ENCODE peak calls at places on chromosomes 1 and 21, in five cellular contexts. Q is GM12878, O is H1, Y is K562, H is HepG2. M is an unnamed sample.
A peak's percentile ranks its signal among the peaks of the same experiment; 100 is the strongest.

GRCh38 chr1:237342730-237343129 is 300.7 kb downstream of the RYR2 start:
- DNase-seq in H (no peak), Q (no peak), O (no peak), Y (no peak), M (no peak)

GRCh38 chr1:204151562-204152309 is at the start of gene ETNK2:
- DNase-seq in H (no peak), O (no peak), Y (peak; percentile 99), Q (no peak), M (peak; percentile 66)

GRCh38 chr1:199243423-199244061 is 604.7 kb downstream of the PTPRC start:
- DNase-seq in Y (no peak), Q (peak; percentile 67), O (peak; percentile 57), H (peak; percentile 1), M (peak; percentile 84)

GRCh38 chr1:31788825-31789256 is 24.7 kb upstream of the ADGRB2 start:
- DNase-seq in O (no peak), H (peak; percentile 28), Q (peak; percentile 19), Y (no peak), M (no peak)

GRCh38 chr21:45763074-45763473 is 119.5 kb downstream of the PCBP3 start:
- DNase-seq in Y (no peak), H (no peak), O (no peak), Q (no peak), M (no peak)

GRCh38 chr1:17680335-17680734 is 74.8 kb upstream of the ACTL8 start:
- DNase-seq in H (no peak), O (no peak), Y (no peak), Q (no peak), M (no peak)

GRCh38 chr1:154714638-154715037 is 106.7 kb upstream of the ADAR start:
- DNase-seq in Y (no peak), O (no peak), H (peak; percentile 24), Q (no peak), M (no peak)

GRCh38 chr1:217435159-217435558 is 195.7 kb downstream of the GPATCH2 start:
- DNase-seq in O (no peak), H (no peak), Y (no peak), Q (no peak), M (no peak)

GRCh38 chr1:206551985-206552325 is 44.6 kb downstream of the RASSF5 start:
- DNase-seq in O (no peak), Q (no peak), H (no peak), Y (peak; percentile 40), M (no peak)

GRCh38 chr1:208538587-208538986 is 294.4 kb upstream of the PLXNA2 start:
- DNase-seq in O (no peak), H (no peak), Q (no peak), Y (no peak), M (no peak)

GRCh38 chr1:88646852-88647645 is 37.0 kb upstream of the PKN2 start:
- DNase-seq in Q (no peak), Y (peak; percentile 9), H (peak; percentile 43), O (no peak), M (no peak)

GRCh38 chr21:41967708-41968107 is 13.9 kb upstream of the C2CD2 start:
- DNase-seq in Q (no peak), Y (no peak), H (no peak), O (no peak), M (no peak)

DNA sequence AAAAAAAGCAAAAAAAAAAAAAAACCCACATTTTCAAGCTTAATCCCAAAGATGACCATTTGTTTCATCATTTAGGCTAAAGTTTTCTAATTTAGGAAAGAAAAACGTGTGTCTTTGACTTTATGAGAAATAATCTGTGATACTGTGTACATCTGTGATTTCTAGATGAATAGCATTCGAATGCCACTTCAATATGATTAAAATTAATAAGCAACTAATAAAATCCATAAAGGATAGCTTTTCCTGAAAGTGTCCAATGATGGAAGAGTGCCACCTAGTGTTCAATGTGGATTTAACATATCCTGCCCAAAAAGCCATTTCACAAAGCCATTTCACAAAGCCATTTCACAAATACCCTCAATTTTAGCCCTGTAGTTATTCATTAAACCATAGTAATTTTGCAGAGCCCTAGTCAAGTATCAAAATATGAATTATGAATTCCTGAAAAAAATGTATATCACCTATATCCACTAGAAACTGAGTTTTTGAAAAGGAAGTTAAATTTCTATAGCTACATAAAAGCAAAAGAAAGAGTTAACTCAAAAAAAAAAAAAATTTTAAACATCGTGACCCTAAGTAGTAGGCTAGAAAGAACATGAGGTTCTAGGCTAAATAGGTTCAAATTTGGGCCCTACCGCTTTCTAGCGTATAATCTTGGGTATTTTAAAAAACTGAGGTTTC is 19.1 kb downstream of the NME7 start:
- DNase-seq in Q (peak; percentile 19), H (peak; percentile 43), Y (peak; percentile 27), O (no peak), M (no peak)
- TF ChIP-seq MAX in Q (no peak), H (no peak), Y (no peak), O (no peak), M (no peak)

DNA sequence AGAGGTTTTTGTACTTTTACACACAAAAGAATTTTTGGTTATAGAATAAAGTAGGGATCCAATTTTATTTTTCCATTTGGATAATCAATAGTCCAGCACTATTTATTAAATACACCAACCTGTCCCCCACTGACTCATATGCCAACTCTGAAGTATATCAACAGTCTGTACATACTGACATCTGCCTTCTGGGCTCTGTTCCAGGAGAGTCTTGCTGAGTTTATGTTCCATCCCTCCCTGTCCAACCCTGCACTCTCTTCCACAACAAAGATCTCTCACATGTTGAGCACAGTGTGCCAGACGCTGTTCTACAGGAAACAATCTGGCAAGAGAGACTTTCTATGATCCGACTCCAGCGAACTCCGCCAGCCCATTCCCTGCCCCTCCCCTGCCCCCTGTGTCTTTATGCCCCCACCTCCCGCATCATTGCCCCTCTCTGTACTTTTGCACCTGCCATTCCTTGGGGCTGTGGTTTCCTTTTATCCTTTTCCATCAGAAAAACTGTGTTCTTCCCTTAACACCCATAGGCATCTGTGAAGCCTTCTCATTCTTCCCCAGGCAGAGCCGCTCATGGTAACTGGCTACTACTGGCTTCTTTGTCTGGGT is 3.3 kb downstream of the LACTBL1 start:
- DNase-seq in H (no peak), Y (no peak), O (no peak), Q (no peak), M (no peak)
- TF ChIP-seq CREB1 in H (no peak), Y (no peak), O (no peak), Q (no peak), M (no peak)

GRCh38 chr1:55781944-55782482 is 566.8 kb upstream of the USP24 start:
- DNase-seq in Y (no peak), O (no peak), H (no peak), Q (no peak), M (no peak)
- TF ChIP-seq MAX in Y (no peak), O (no peak), H (no peak), Q (no peak), M (no peak)

GRCh38 chr1:193614817-193615216 is 428.4 kb upstream of the B3GALT2 start:
- DNase-seq in O (no peak), Y (no peak), H (no peak), Q (peak; percentile 2), M (no peak)
- TF ChIP-seq CREB1 in O (no peak), Y (no peak), H (no peak), Q (no peak), M (no peak)

GRCh38 chr1:92367496-92367895 is 68.6 kb downstream of the RPAP2 start:
- DNase-seq in Y (no peak), Q (no peak), H (no peak), O (no peak), M (no peak)

GRCh38 chr1:92365378-92366044 is 66.7 kb downstream of the RPAP2 start:
- DNase-seq in H (no peak), Q (no peak), Y (no peak), O (no peak), M (no peak)

GRCh38 chr1:92366045-92366405 is 67.2 kb downstream of the RPAP2 start:
- DNase-seq in Y (no peak), Q (no peak), H (no peak), O (no peak), M (no peak)

GRCh38 chr1:92362970-92363369 is 64.1 kb downstream of the RPAP2 start:
- DNase-seq in Y (no peak), H (no peak), O (no peak), Q (no peak), M (no peak)
- TF ChIP-seq MAX in Y (no peak), H (no peak), O (no peak), Q (no peak), M (no peak)

GRCh38 chr1:182147136-182147815 is 85.8 kb upstream of the ZNF648 start:
- DNase-seq in O (no peak), Q (peak; percentile 60), H (no peak), Y (no peak), M (no peak)
- TF ChIP-seq CREB1 in O (no peak), Q (no peak), H (no peak), Y (no peak), M (no peak)

DNA sequence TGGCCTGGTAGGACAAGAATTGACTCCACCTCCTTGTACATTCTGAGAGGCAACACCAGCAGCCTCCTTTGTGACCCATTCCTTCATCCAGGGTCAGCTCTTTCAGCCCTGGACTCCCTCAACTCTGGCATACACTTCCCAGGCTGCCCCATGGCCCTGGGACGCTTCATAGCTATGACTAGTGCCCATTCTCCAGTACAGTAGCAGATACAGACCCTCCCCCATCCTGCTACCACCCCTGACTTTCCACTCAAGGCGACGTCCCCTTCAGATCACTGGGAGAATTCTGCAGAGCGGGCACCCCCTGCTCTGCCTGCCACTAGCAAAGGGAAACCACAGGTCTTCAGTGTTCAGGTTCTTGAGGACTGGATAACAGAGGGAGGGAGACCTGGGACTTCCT is 99.7 kb upstream of the HMGB4 start:
- DNase-seq in Y (no peak), O (no peak), H (no peak), Q (no peak), M (no peak)
- TF ChIP-seq MAX in Y (no peak), O (no peak), H (no peak), Q (no peak), M (no peak)

DNA sequence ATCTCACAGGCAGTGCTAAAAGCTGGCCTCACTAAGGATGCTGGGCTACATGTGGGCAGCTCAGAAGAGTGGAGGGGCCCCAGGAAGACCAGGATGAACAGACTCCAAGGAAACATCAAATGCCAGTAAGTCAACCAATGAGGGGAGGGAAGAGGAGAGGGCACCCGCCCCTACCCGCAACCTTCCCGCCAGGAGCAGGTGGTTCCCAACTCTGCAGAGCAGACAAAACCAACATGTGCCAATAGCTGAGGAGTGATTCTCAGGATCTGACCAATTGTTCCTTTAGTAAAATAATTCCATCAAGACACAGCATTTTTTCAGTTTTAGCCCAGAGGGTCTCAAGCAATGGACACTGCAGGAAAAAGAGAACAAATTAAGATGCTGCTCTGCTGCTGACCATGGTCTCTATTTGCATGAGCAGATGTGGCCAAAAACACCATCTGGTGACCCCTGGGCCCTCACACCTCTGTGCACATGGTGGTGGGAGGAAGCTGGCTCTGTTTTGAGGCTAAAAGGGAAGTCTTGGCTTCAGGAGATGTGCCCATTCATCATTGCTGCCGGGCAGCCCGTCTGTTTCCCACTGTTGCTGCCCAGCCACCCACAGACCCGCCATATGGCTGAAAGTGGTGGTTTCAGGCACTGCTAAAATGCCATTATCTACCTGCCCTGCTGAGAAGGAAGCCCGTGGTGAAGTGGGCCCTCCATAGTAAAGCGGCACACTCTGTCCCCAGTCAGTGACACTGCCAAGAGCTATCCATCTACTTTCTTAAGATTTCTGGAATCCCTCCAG is 231.8 kb downstream of the KCNH1 start:
- DNase-seq in O (no peak), Y (no peak), H (no peak), Q (no peak), M (no peak)
- TF ChIP-seq CREB1 in O (no peak), Y (no peak), H (no peak), Q (no peak), M (no peak)

M was measured in WTC11.